ENCODE peak calls at places on chromosomes 5 and 9, in five cellular contexts. K is A549, Z is IMR-90, Y is H1, Q is K562. N is an unnamed sample.

GRCh38 chr9:35618325-35618727 is at the start of gene CD72:
- DNase-seq in K (no peak), Z (no peak), Y (no peak), Q (peak), N (no peak)

GRCh38 chr5:59025734-59026133 is 442.9 kb downstream of the RAB3C start:
- DNase-seq in K (no peak), Z (peak), Y (no peak), Q (no peak), N (peak)

GRCh38 chr5:82639393-82640144 is 361.4 kb upstream of the RPS23 start:
- DNase-seq in K (no peak), Z (peak), Y (no peak), Q (no peak), N (no peak)

GRCh38 chr5:65126670-65127069 is 355.1 kb downstream of the ADAMTS6 start:
- DNase-seq in K (no peak), Z (no peak), Y (peak), Q (no peak), N (no peak)

GRCh38 chr9:123329329-123329955 is 26.6 kb upstream of the CRB2 start:
- DNase-seq in K (no peak), Z (no peak), Y (no peak), Q (peak), N (peak)

GRCh38 chr5:91042856-91043255 is 340.3 kb downstream of the ARRDC3 start:
- DNase-seq in K (no peak), Z (no peak), Y (no peak), Q (no peak), N (peak)

GRCh38 chr5:124963236-124963929 is 216.9 kb upstream of the ZNF608 start:
- DNase-seq in K (no peak), Z (peak), Y (peak), Q (no peak), N (peak)

GRCh38 chr9:114220129-114220541 is 64.8 kb downstream of the COL27A1 start:
- DNase-seq in K (no peak), Z (peak), Y (no peak), Q (no peak), N (no peak)

GRCh38 chr5:50800410-50800809 is 134.0 kb downstream of the PARP8 start:
- DNase-seq in K (no peak), Z (no peak), Y (no peak), Q (no peak), N (no peak)

GRCh38 chr5:50794812-50795211 is 128.4 kb downstream of the PARP8 start:
- DNase-seq in K (no peak), Z (no peak), Y (no peak), Q (no peak), N (no peak)

GRCh38 chr5:50799596-50799995 is 133.2 kb downstream of the PARP8 start:
- DNase-seq in K (no peak), Z (no peak), Y (no peak), Q (no peak), N (no peak)
- TF ChIP-seq MAFK in K (no peak), Z (no peak), Y (no peak), Q (no peak), N (no peak)

DNA sequence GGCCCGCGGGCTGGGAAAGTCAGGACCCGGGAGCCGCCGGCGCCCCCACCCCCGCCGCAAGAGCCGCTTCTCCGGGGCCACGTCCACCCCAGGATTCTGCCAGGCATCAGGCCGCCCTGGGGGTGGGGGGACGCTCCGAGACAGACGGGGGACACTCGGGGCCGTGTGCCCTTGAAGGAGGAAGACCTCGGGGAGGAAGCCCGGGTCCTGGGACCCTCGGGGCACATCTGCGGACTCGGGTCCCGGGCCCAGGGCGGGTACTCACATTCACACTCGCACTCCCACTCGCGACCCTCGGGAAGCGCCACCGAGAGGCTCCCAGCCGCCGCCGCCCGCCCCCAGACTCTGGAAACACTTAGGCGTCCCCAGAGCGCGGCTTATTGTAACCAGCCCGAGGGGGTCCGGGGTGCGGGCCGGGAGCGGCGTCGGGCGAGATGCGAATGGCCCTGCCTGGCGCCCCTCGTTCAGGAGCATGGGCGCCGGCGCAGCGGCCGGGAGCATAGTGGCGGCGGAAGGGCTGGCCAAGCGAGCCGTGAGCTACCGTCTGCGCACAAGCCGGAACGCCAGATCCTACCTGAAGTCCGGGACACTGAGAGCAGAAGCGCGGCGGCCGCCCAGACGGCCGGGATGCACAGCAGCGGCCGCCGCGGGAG is 609 bp downstream of the ROR2 start:
- DNase-seq in K (no peak), Z (no peak), Y (peak), Q (peak), N (no peak)
- TF ChIP-seq MAFK in K (no peak), Z (no peak), Y (no peak), Q (no peak), N (no peak)

DNA sequence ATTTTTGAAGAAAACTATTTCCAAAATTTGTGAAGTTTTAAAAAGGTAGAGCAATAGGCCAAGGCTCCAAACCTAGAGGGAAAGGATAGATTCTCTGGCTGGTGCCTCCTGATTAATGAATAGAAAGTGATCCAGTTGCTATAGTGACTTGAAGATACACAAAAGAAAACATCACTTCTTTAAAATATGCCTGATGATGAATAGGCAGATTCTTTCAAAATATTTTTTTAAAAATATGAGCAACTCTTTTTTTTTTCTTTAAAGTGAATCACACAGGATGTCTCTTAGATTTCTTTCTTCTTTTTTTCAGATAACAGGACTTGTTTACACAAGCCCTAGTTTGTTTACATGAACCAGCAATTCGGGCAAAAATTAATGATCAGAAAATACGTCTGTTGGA is 124.4 kb downstream of the RFK start:
- DNase-seq in K (no peak), Z (peak), Y (no peak), Q (no peak), N (no peak)
- TF ChIP-seq MAFK in K (peak), Z (no peak), Y (no peak), Q (no peak), N (no peak)

DNA sequence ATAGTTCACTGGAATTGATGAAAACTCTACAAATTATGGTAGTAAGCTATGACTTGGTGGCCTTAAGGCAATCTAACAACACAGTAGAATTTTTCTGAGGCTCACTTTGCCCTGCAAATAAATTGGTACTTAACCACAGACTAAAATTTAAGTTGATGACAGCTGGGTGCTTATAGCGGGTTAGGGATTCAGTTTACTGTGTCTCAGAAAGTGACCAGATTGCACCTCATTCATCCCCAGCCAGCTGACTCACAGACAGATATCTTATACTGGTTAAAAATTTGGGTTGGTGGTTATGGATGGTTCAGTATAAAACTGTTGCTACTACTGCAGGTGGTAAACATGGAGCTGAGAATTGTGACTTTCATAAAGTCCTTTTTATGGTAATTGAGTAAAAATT is 2.8 kb downstream of the CKS2 start:
- DNase-seq in K (no peak), Z (peak), Y (no peak), Q (no peak), N (no peak)
- TF ChIP-seq MAFK in K (no peak), Z (no peak), Y (no peak), Q (no peak), N (no peak)

GRCh38 chr9:128818839-128819715 is 777 bp downstream of the ENDOG start:
- DNase-seq in K (peak), Z (no peak), Y (peak), Q (peak), N (no peak)
- TF ChIP-seq MAFK in K (no peak), Z (no peak), Y (no peak), Q (no peak), N (no peak)